ENCODE peak calls at places on chromosomes 13 and 19, in seven cellular contexts. X is activated naive CD8-positive, alpha-beta T cell treated with anti-CD3 and anti-CD28 coated beads, Interleukin-2, amount 50 U/mL, for 24 hours; M is CD8-positive, alpha-beta T cell; U is SK-N-DZ; W is glomerular endothelial cell; J is NCI-H510A; C is stimulated activated naive CD8-positive, alpha-beta T cell treated with anti-CD3 and anti-CD28 coated beads, Interleukin-15, Interleukin-2, amounts not matched to agents 100 U/mL and 50 U/mL, for 24 hours. A is an unnamed sample.

GRCh38 chr19:49427855-49428546 is 2.8 kb downstream of the GFY start:
- DNase-seq in W (no peak), C (peak), M (no peak), J (peak), U (no peak), X (no peak), A (no peak)

GRCh38 chr19:8905342-8905741 is 73.2 kb downstream of the MBD3L1 start:
- DNase-seq in X (no peak), C (no peak), J (no peak), M (no peak), U (no peak), W (no peak), A (no peak)

GRCh38 chr19:28419312-28419711 is 793.6 kb downstream of the UQCRFS1 start:
- DNase-seq in X (no peak), W (no peak), J (no peak), C (no peak), M (no peak), U (no peak), A (no peak)

GRCh38 chr13:19838726-19839342 is 24.6 kb downstream of the ZMYM5 start:
- DNase-seq in M (no peak), J (no peak), U (no peak), C (no peak), X (no peak), W (no peak), A (peak)

GRCh38 chr19:37928527-37929286 is 21.7 kb downstream of the SIPA1L3 start:
- DNase-seq in W (no peak), M (no peak), C (no peak), X (no peak), J (no peak), U (no peak), A (no peak)

GRCh38 chr19:42349378-42350107 is 24.1 kb downstream of the MEGF8 start:
- DNase-seq in C (no peak), M (no peak), J (no peak), W (no peak), X (no peak), U (no peak), A (no peak)

GRCh38 chr13:108924154-108924940 is 294.9 kb downstream of the MYO16 start:
- DNase-seq in J (no peak), C (no peak), M (no peak), U (no peak), X (no peak), W (no peak), A (no peak)

GRCh38 chr19:33194527-33194883 is 375 bp downstream of the LRP3 start:
- DNase-seq in W (no peak), J (peak), X (no peak), C (no peak), M (no peak), U (no peak), A (no peak)

GRCh38 chr13:29496241-29496712 is 99.2 kb downstream of the SLC7A1 start:
- DNase-seq in C (no peak), J (no peak), W (no peak), X (no peak), U (no peak), M (no peak), A (peak)

GRCh38 chr19:6753178-6754031 is 13.8 kb downstream of the SH2D3A start:
- DNase-seq in U (peak), X (peak), W (no peak), C (peak), J (no peak), M (peak), A (peak)

GRCh38 chr13:94947392-94947791 is 235.0 kb upstream of the SOX21 start:
- DNase-seq in J (no peak), C (no peak), U (no peak), X (no peak), W (no peak), M (no peak), A (no peak)

GRCh38 chr19:9952276-9952675 is 16.0 kb upstream of the OLFM2 start:
- DNase-seq in U (no peak), M (no peak), J (no peak), C (no peak), X (no peak), W (no peak), A (no peak)

A was measured in Peyer's patch.